ENCODE peak calls at places on chromosome 13, in six cellular contexts. One of them, this sample, is unnamed.
A peak's percentile ranks its signal among the peaks of the same experiment; 100 is the strongest.

GRCh38 chr13:49419292-49419691 is 24.6 kb downstream of the CAB39L start:
- ATAC-seq in activated CD8-positive, alpha-beta T cell treated with anti-CD3 and anti-CD28 coated beads for 36 hours: no peak
- ATAC-seq in central memory CD8-positive, alpha-beta T cell: no peak
- ATAC-seq in HepG2: no peak
- ATAC-seq in lower lobe of right lung: no peak
- ATAC-seq in body of pancreas: no peak
- ATAC-seq in this sample: no peak

GRCh38 chr13:79311456-79311855 is 94.6 kb downstream of the RBM26 start:
- ATAC-seq in activated CD8-positive, alpha-beta T cell treated with anti-CD3 and anti-CD28 coated beads for 36 hours: no peak
- ATAC-seq in central memory CD8-positive, alpha-beta T cell: no peak
- ATAC-seq in HepG2: no peak
- ATAC-seq in lower lobe of right lung: no peak
- ATAC-seq in body of pancreas: no peak
- ATAC-seq in this sample: no peak

GRCh38 chr13:46609052-46609451 is 56.1 kb downstream of the LRCH1 start:
- ATAC-seq in activated CD8-positive, alpha-beta T cell treated with anti-CD3 and anti-CD28 coated beads for 36 hours: no peak
- ATAC-seq in central memory CD8-positive, alpha-beta T cell: no peak
- ATAC-seq in HepG2: no peak
- ATAC-seq in lower lobe of right lung: no peak
- ATAC-seq in body of pancreas: no peak
- ATAC-seq in this sample: no peak

GRCh38 chr13:21594715-21595545 is 9.0 kb downstream of the MICU2 start:
- ATAC-seq in activated CD8-positive, alpha-beta T cell treated with anti-CD3 and anti-CD28 coated beads for 36 hours: no peak
- ATAC-seq in central memory CD8-positive, alpha-beta T cell: no peak
- ATAC-seq in HepG2: no peak
- ATAC-seq in lower lobe of right lung: no peak
- ATAC-seq in body of pancreas: no peak
- ATAC-seq in this sample: peak; percentile 70

GRCh38 chr13:108102771-108103170 is 112.6 kb downstream of the LIG4 start:
- ATAC-seq in activated CD8-positive, alpha-beta T cell treated with anti-CD3 and anti-CD28 coated beads for 36 hours: no peak
- ATAC-seq in central memory CD8-positive, alpha-beta T cell: no peak
- ATAC-seq in HepG2: no peak
- ATAC-seq in lower lobe of right lung: no peak
- ATAC-seq in body of pancreas: no peak
- ATAC-seq in this sample: no peak

GRCh38 chr13:107348471-107348870 is 780.5 kb upstream of the ARGLU1 start:
- ATAC-seq in activated CD8-positive, alpha-beta T cell treated with anti-CD3 and anti-CD28 coated beads for 36 hours: no peak
- ATAC-seq in central memory CD8-positive, alpha-beta T cell: no peak
- ATAC-seq in HepG2: no peak
- ATAC-seq in lower lobe of right lung: no peak
- ATAC-seq in body of pancreas: no peak
- ATAC-seq in this sample: no peak

GRCh38 chr13:104773775-104774174 is 1707.6 kb upstream of the SLC10A2 start:
- ATAC-seq in activated CD8-positive, alpha-beta T cell treated with anti-CD3 and anti-CD28 coated beads for 36 hours: peak; percentile 68
- ATAC-seq in central memory CD8-positive, alpha-beta T cell: no peak
- ATAC-seq in HepG2: no peak
- ATAC-seq in lower lobe of right lung: no peak
- ATAC-seq in body of pancreas: no peak
- ATAC-seq in this sample: no peak

GRCh38 chr13:44407891-44408290 is 34.3 kb downstream of the SERP2 start:
- ATAC-seq in activated CD8-positive, alpha-beta T cell treated with anti-CD3 and anti-CD28 coated beads for 36 hours: no peak
- ATAC-seq in central memory CD8-positive, alpha-beta T cell: no peak
- ATAC-seq in HepG2: no peak
- ATAC-seq in lower lobe of right lung: no peak
- ATAC-seq in body of pancreas: no peak
- ATAC-seq in this sample: no peak

GRCh38 chr13:80477641-80478443 is 136.9 kb upstream of the SPRY2 start:
- ATAC-seq in activated CD8-positive, alpha-beta T cell treated with anti-CD3 and anti-CD28 coated beads for 36 hours: peak; percentile 30
- ATAC-seq in central memory CD8-positive, alpha-beta T cell: peak; percentile 71
- ATAC-seq in HepG2: no peak
- ATAC-seq in lower lobe of right lung: no peak
- ATAC-seq in body of pancreas: no peak
- ATAC-seq in this sample: no peak

GRCh38 chr13:34207872-34208271 is 389.9 kb downstream of the RFC3 start:
- ATAC-seq in activated CD8-positive, alpha-beta T cell treated with anti-CD3 and anti-CD28 coated beads for 36 hours: no peak
- ATAC-seq in central memory CD8-positive, alpha-beta T cell: no peak
- ATAC-seq in HepG2: no peak
- ATAC-seq in lower lobe of right lung: no peak
- ATAC-seq in body of pancreas: no peak
- ATAC-seq in this sample: no peak

GRCh38 chr13:93951153-93951552 is 528.3 kb downstream of the DCT start:
- ATAC-seq in activated CD8-positive, alpha-beta T cell treated with anti-CD3 and anti-CD28 coated beads for 36 hours: no peak
- ATAC-seq in central memory CD8-positive, alpha-beta T cell: no peak
- ATAC-seq in HepG2: no peak
- ATAC-seq in lower lobe of right lung: no peak
- ATAC-seq in body of pancreas: no peak
- ATAC-seq in this sample: no peak

GRCh38 chr13:25725104-25725503 is 326.7 kb downstream of the SHISA2 start:
- ATAC-seq in activated CD8-positive, alpha-beta T cell treated with anti-CD3 and anti-CD28 coated beads for 36 hours: no peak
- ATAC-seq in central memory CD8-positive, alpha-beta T cell: no peak
- ATAC-seq in HepG2: no peak
- ATAC-seq in lower lobe of right lung: no peak
- ATAC-seq in body of pancreas: no peak
- ATAC-seq in this sample: no peak

GRCh38 chr13:110347535-110348308 is 40.6 kb downstream of the COL4A2 start:
- ATAC-seq in activated CD8-positive, alpha-beta T cell treated with anti-CD3 and anti-CD28 coated beads for 36 hours: no peak
- ATAC-seq in central memory CD8-positive, alpha-beta T cell: no peak
- ATAC-seq in HepG2: peak; percentile 46
- ATAC-seq in lower lobe of right lung: peak; percentile 31
- ATAC-seq in body of pancreas: peak; percentile 64
- ATAC-seq in this sample: no peak

GRCh38 chr13:30796132-30796832 is 60.9 kb downstream of the ALOX5AP start:
- ATAC-seq in activated CD8-positive, alpha-beta T cell treated with anti-CD3 and anti-CD28 coated beads for 36 hours: peak; percentile 70
- ATAC-seq in central memory CD8-positive, alpha-beta T cell: no peak
- ATAC-seq in HepG2: no peak
- ATAC-seq in lower lobe of right lung: no peak
- ATAC-seq in body of pancreas: peak; percentile 15
- ATAC-seq in this sample: peak; percentile 52

GRCh38 chr13:72255908-72256307 is 388.9 kb upstream of the DACH1 start:
- ATAC-seq in activated CD8-positive, alpha-beta T cell treated with anti-CD3 and anti-CD28 coated beads for 36 hours: no peak
- ATAC-seq in central memory CD8-positive, alpha-beta T cell: no peak
- ATAC-seq in HepG2: peak; percentile 96
- ATAC-seq in lower lobe of right lung: no peak
- ATAC-seq in body of pancreas: peak; percentile 70
- ATAC-seq in this sample: no peak

GRCh38 chr13:24270639-24271131 is 38.7 kb upstream of the C1QTNF9 start:
- ATAC-seq in activated CD8-positive, alpha-beta T cell treated with anti-CD3 and anti-CD28 coated beads for 36 hours: peak; percentile 34
- ATAC-seq in central memory CD8-positive, alpha-beta T cell: peak; percentile 22
- ATAC-seq in HepG2: peak; percentile 82
- ATAC-seq in lower lobe of right lung: peak; percentile 83
- ATAC-seq in body of pancreas: peak; percentile 56
- ATAC-seq in this sample: peak; percentile 75

GRCh38 chr13:32407854-32408253 is 20.1 kb downstream of the N4BP2L1 start:
- ATAC-seq in activated CD8-positive, alpha-beta T cell treated with anti-CD3 and anti-CD28 coated beads for 36 hours: peak; percentile 60
- ATAC-seq in central memory CD8-positive, alpha-beta T cell: no peak
- ATAC-seq in HepG2: no peak
- ATAC-seq in lower lobe of right lung: no peak
- ATAC-seq in body of pancreas: no peak
- ATAC-seq in this sample: no peak

GRCh38 chr13:67977081-67977480 is 746.9 kb upstream of the PCDH9 start:
- ATAC-seq in activated CD8-positive, alpha-beta T cell treated with anti-CD3 and anti-CD28 coated beads for 36 hours: no peak
- ATAC-seq in central memory CD8-positive, alpha-beta T cell: no peak
- ATAC-seq in HepG2: no peak
- ATAC-seq in lower lobe of right lung: no peak
- ATAC-seq in body of pancreas: no peak
- ATAC-seq in this sample: no peak

GRCh38 chr13:111559612-111560423 is 239.4 kb downstream of the TEX29 start:
- ATAC-seq in activated CD8-positive, alpha-beta T cell treated with anti-CD3 and anti-CD28 coated beads for 36 hours: no peak
- ATAC-seq in central memory CD8-positive, alpha-beta T cell: no peak
- ATAC-seq in HepG2: no peak
- ATAC-seq in lower lobe of right lung: no peak
- ATAC-seq in body of pancreas: no peak
- ATAC-seq in this sample: no peak

GRCh38 chr13:97332725-97333124 is 101.2 kb upstream of the RAP2A start:
- ATAC-seq in activated CD8-positive, alpha-beta T cell treated with anti-CD3 and anti-CD28 coated beads for 36 hours: no peak
- ATAC-seq in central memory CD8-positive, alpha-beta T cell: no peak
- ATAC-seq in HepG2: no peak
- ATAC-seq in lower lobe of right lung: no peak
- ATAC-seq in body of pancreas: no peak
- ATAC-seq in this sample: no peak

GRCh38 chr13:27064252-27064995 is 107.2 kb downstream of the USP12 start:
- ATAC-seq in activated CD8-positive, alpha-beta T cell treated with anti-CD3 and anti-CD28 coated beads for 36 hours: no peak
- ATAC-seq in central memory CD8-positive, alpha-beta T cell: no peak
- ATAC-seq in HepG2: no peak
- ATAC-seq in lower lobe of right lung: no peak
- ATAC-seq in body of pancreas: no peak
- ATAC-seq in this sample: no peak

GRCh38 chr13:45367358-45367757 is 26.4 kb upstream of the TPT1 start:
- ATAC-seq in activated CD8-positive, alpha-beta T cell treated with anti-CD3 and anti-CD28 coated beads for 36 hours: peak; percentile 99
- ATAC-seq in central memory CD8-positive, alpha-beta T cell: peak; percentile 99
- ATAC-seq in HepG2: peak; percentile 50
- ATAC-seq in lower lobe of right lung: peak; percentile 80
- ATAC-seq in body of pancreas: no peak
- ATAC-seq in this sample: peak; percentile 100

GRCh38 chr13:91863699-91864098 is 465.3 kb downstream of the GPC5 start:
- ATAC-seq in activated CD8-positive, alpha-beta T cell treated with anti-CD3 and anti-CD28 coated beads for 36 hours: no peak
- ATAC-seq in central memory CD8-positive, alpha-beta T cell: no peak
- ATAC-seq in HepG2: no peak
- ATAC-seq in lower lobe of right lung: no peak
- ATAC-seq in body of pancreas: no peak
- ATAC-seq in this sample: no peak

GRCh38 chr13:111855786-111856185 is 211.2 kb upstream of the SOX1 start:
- ATAC-seq in activated CD8-positive, alpha-beta T cell treated with anti-CD3 and anti-CD28 coated beads for 36 hours: no peak
- ATAC-seq in central memory CD8-positive, alpha-beta T cell: no peak
- ATAC-seq in HepG2: no peak
- ATAC-seq in lower lobe of right lung: no peak
- ATAC-seq in body of pancreas: no peak
- ATAC-seq in this sample: no peak

GRCh38 chr13:98540476-98540875 is 36.4 kb downstream of the STK24 start:
- ATAC-seq in activated CD8-positive, alpha-beta T cell treated with anti-CD3 and anti-CD28 coated beads for 36 hours: no peak
- ATAC-seq in central memory CD8-positive, alpha-beta T cell: no peak
- ATAC-seq in HepG2: no peak
- ATAC-seq in lower lobe of right lung: no peak
- ATAC-seq in body of pancreas: no peak
- ATAC-seq in this sample: no peak

GRCh38 chr13:82878536-82878935 is 1003.7 kb downstream of the SLITRK1 start:
- ATAC-seq in activated CD8-positive, alpha-beta T cell treated with anti-CD3 and anti-CD28 coated beads for 36 hours: no peak
- ATAC-seq in central memory CD8-positive, alpha-beta T cell: no peak
- ATAC-seq in HepG2: no peak
- ATAC-seq in lower lobe of right lung: peak; percentile 76
- ATAC-seq in body of pancreas: no peak
- ATAC-seq in this sample: no peak

GRCh38 chr13:42369071-42369795 is 97.3 kb downstream of the AKAP11 start:
- ATAC-seq in activated CD8-positive, alpha-beta T cell treated with anti-CD3 and anti-CD28 coated beads for 36 hours: peak; percentile 75
- ATAC-seq in central memory CD8-positive, alpha-beta T cell: no peak
- ATAC-seq in HepG2: no peak
- ATAC-seq in lower lobe of right lung: no peak
- ATAC-seq in body of pancreas: no peak
- ATAC-seq in this sample: peak; percentile 48

GRCh38 chr13:74110053-74110452 is 24.2 kb downstream of the KLF12 start:
- ATAC-seq in activated CD8-positive, alpha-beta T cell treated with anti-CD3 and anti-CD28 coated beads for 36 hours: no peak
- ATAC-seq in central memory CD8-positive, alpha-beta T cell: no peak
- ATAC-seq in HepG2: peak; percentile 74
- ATAC-seq in lower lobe of right lung: peak; percentile 39
- ATAC-seq in body of pancreas: no peak
- ATAC-seq in this sample: no peak

GRCh38 chr13:78317030-78317429 is 286.3 kb downstream of the POU4F1 start:
- ATAC-seq in activated CD8-positive, alpha-beta T cell treated with anti-CD3 and anti-CD28 coated beads for 36 hours: no peak
- ATAC-seq in central memory CD8-positive, alpha-beta T cell: no peak
- ATAC-seq in HepG2: no peak
- ATAC-seq in lower lobe of right lung: no peak
- ATAC-seq in body of pancreas: no peak
- ATAC-seq in this sample: no peak

GRCh38 chr13:21897140-21897539 is 226.3 kb downstream of the FGF9 start:
- ATAC-seq in activated CD8-positive, alpha-beta T cell treated with anti-CD3 and anti-CD28 coated beads for 36 hours: no peak
- ATAC-seq in central memory CD8-positive, alpha-beta T cell: no peak
- ATAC-seq in HepG2: no peak
- ATAC-seq in lower lobe of right lung: no peak
- ATAC-seq in body of pancreas: no peak
- ATAC-seq in this sample: no peak

GRCh38 chr13:71864094-71864980 is 2.7 kb downstream of the DACH1 start:
- ATAC-seq in activated CD8-positive, alpha-beta T cell treated with anti-CD3 and anti-CD28 coated beads for 36 hours: peak; percentile 53
- ATAC-seq in central memory CD8-positive, alpha-beta T cell: peak; percentile 42
- ATAC-seq in HepG2: no peak
- ATAC-seq in lower lobe of right lung: peak; percentile 61
- ATAC-seq in body of pancreas: peak; percentile 49
- ATAC-seq in this sample: no peak

GRCh38 chr13:46593403-46593802 is 40.4 kb downstream of the LRCH1 start:
- ATAC-seq in activated CD8-positive, alpha-beta T cell treated with anti-CD3 and anti-CD28 coated beads for 36 hours: peak; percentile 92
- ATAC-seq in central memory CD8-positive, alpha-beta T cell: peak; percentile 92
- ATAC-seq in HepG2: no peak
- ATAC-seq in lower lobe of right lung: no peak
- ATAC-seq in body of pancreas: no peak
- ATAC-seq in this sample: peak; percentile 77

GRCh38 chr13:49084961-49085360 is 109.2 kb downstream of the FNDC3A start:
- ATAC-seq in activated CD8-positive, alpha-beta T cell treated with anti-CD3 and anti-CD28 coated beads for 36 hours: no peak
- ATAC-seq in central memory CD8-positive, alpha-beta T cell: no peak
- ATAC-seq in HepG2: no peak
- ATAC-seq in lower lobe of right lung: no peak
- ATAC-seq in body of pancreas: no peak
- ATAC-seq in this sample: no peak

GRCh38 chr13:105465745-105466144 is 1069.7 kb downstream of the EFNB2 start:
- ATAC-seq in activated CD8-positive, alpha-beta T cell treated with anti-CD3 and anti-CD28 coated beads for 36 hours: no peak
- ATAC-seq in central memory CD8-positive, alpha-beta T cell: no peak
- ATAC-seq in HepG2: no peak
- ATAC-seq in lower lobe of right lung: no peak
- ATAC-seq in body of pancreas: no peak
- ATAC-seq in this sample: no peak

GRCh38 chr13:94495806-94496205 is 16.3 kb upstream of the DCT start:
- ATAC-seq in activated CD8-positive, alpha-beta T cell treated with anti-CD3 and anti-CD28 coated beads for 36 hours: no peak
- ATAC-seq in central memory CD8-positive, alpha-beta T cell: no peak
- ATAC-seq in HepG2: no peak
- ATAC-seq in lower lobe of right lung: no peak
- ATAC-seq in body of pancreas: no peak
- ATAC-seq in this sample: no peak

GRCh38 chr13:86946734-86947133 is 724.4 kb upstream of the SLITRK5 start:
- ATAC-seq in activated CD8-positive, alpha-beta T cell treated with anti-CD3 and anti-CD28 coated beads for 36 hours: peak; percentile 53
- ATAC-seq in central memory CD8-positive, alpha-beta T cell: no peak
- ATAC-seq in HepG2: no peak
- ATAC-seq in lower lobe of right lung: no peak
- ATAC-seq in body of pancreas: no peak
- ATAC-seq in this sample: no peak

GRCh38 chr13:66794340-66795031 is 435.6 kb downstream of the PCDH9 start:
- ATAC-seq in activated CD8-positive, alpha-beta T cell treated with anti-CD3 and anti-CD28 coated beads for 36 hours: no peak
- ATAC-seq in central memory CD8-positive, alpha-beta T cell: no peak
- ATAC-seq in HepG2: no peak
- ATAC-seq in lower lobe of right lung: no peak
- ATAC-seq in body of pancreas: no peak
- ATAC-seq in this sample: no peak

GRCh38 chr13:88896466-88896865 is 1225.3 kb downstream of the SLITRK5 start:
- ATAC-seq in activated CD8-positive, alpha-beta T cell treated with anti-CD3 and anti-CD28 coated beads for 36 hours: no peak
- ATAC-seq in central memory CD8-positive, alpha-beta T cell: no peak
- ATAC-seq in HepG2: no peak
- ATAC-seq in lower lobe of right lung: peak; percentile 42
- ATAC-seq in body of pancreas: no peak
- ATAC-seq in this sample: no peak

This sample was measured in stimulated activated memory B cell treated with anti-CD40 and anti-IgM and Interleukin-4, amounts not matched to agents 10 μg/mL and 1 μg/mL and 100 μg/mL, for 72 hours.